ENCODE peak calls at places on chromosomes 11 and 22, in four cellular contexts. I, E, N and H are unnamed samples. For H3K9me3, the result is how much of the 10 kb centered on the place peaks cover.

GRCh38 chr11:117834068-117834810 is 9.7 kb upstream of the FXYD2 start:
- DNase-seq in E (no peak), I (no peak), N (no peak), H (no peak)

GRCh38 chr11:65471410-65471762 is 27.5 kb upstream of the MALAT1 start:
- DNase-seq in N (no peak), E (no peak), I (no peak), H (no peak)

GRCh38 chr11:96061730-96062524 is 138.0 kb upstream of the MTMR2 start:
- DNase-seq in E (peak), N (no peak), I (no peak), H (no peak)

GRCh38 chr11:76554767-76555166 is 109.9 kb downstream of the EMSY start:
- DNase-seq in E (no peak), I (no peak), N (no peak), H (no peak)

GRCh38 chr11:10388096-10388495 is 67.0 kb upstream of the AMPD3 start:
- DNase-seq in E (no peak), I (no peak), N (no peak), H (no peak)

GRCh38 chr11:115613004-115613403 is 108.8 kb upstream of the CADM1 start:
- DNase-seq in N (no peak), I (no peak), E (no peak), H (no peak)

GRCh38 chr11:29159552-29160465 is 857.0 kb downstream of the KCNA4 start:
- DNase-seq in E (peak), N (peak), I (peak), H (peak)

GRCh38 chr11:109320595-109320994 is 101.4 kb upstream of the C11orf87 start:
- DNase-seq in I (no peak), E (no peak), N (no peak), H (no peak)

GRCh38 chr22:23058063-23058462 is 12.3 kb upstream of the GNAZ start:
- DNase-seq in I (no peak), E (no peak), N (no peak), H (no peak)

GRCh38 chr11:46330887-46331652 is 16.2 kb upstream of the DGKZ start:
- DNase-seq in E (no peak), N (no peak), I (no peak), H (no peak)

GRCh38 chr11:20156280-20156875 is 3.9 kb downstream of the DBX1 start:
- DNase-seq in I (no peak), N (no peak), E (no peak), H (no peak)

GRCh38 chr11:8956860-8957259 is 7.4 kb downstream of the TMEM9B start:
- DNase-seq in E (no peak), N (no peak), I (no peak), H (no peak)

GRCh38 chr22:22050141-22050775 is 67.7 kb upstream of the TOP3B start:
- DNase-seq in E (no peak), N (no peak), I (no peak), H (no peak)

GRCh38 chr11:74366576-74366975 is 31.7 kb downstream of the PGM2L1 start:
- DNase-seq in E (no peak), N (no peak), I (no peak), H (no peak)

GRCh38 chr22:19921544-19922081 is 20.0 kb upstream of the COMT start:
- DNase-seq in I (no peak), E (no peak), N (no peak), H (no peak)

GRCh38 chr11:8235925-8236324 is 27.8 kb downstream of the LMO1 start:
- DNase-seq in N (no peak), E (no peak), I (no peak), H (no peak)

GRCh38 chr22:40463727-40464126 is 93.3 kb downstream of the SGSM3 start:
- DNase-seq in I (no peak), N (no peak), E (no peak), H (no peak)

GRCh38 chr11:123381817-123382554 is 48.1 kb upstream of the GRAMD1B start:
- DNase-seq in N (no peak), I (no peak), E (peak), H (no peak)

GRCh38 chr11:78291754-78292108 is 103.0 kb downstream of the USP35 start:
- DNase-seq in I (no peak), N (no peak), E (no peak), H (no peak)

GRCh38 chr11:84091212-84091986 is 805.2 kb upstream of the CCDC90B start:
- DNase-seq in E (no peak), N (no peak), I (no peak), H (no peak)

GRCh38 chr11:106231591-106231990 is 154.1 kb downstream of the AASDHPPT start:
- DNase-seq in N (no peak), I (no peak), E (no peak), H (no peak)

GRCh38 chr11:122100222-122101080 is 15.6 kb downstream of the BLID start:
- DNase-seq in E (no peak), N (no peak), I (peak), H (no peak)

GRCh38 chr11:35218956-35219355 is 80.0 kb downstream of the CD44 start:
- DNase-seq in E (no peak), I (peak), N (no peak), H (no peak)

GRCh38 chr11:34359548-34359891 is 1.7 kb upstream of the ABTB2 start:
- DNase-seq in N (no peak), E (no peak), I (no peak), H (no peak)

GRCh38 chr11:72439455-72439854 is 5.1 kb upstream of the CLPB start:
- DNase-seq in I (no peak), E (no peak), N (no peak), H (no peak)

GRCh38 chr11:17547051-17547577 is at the start of gene OTOG:
- DNase-seq in I (no peak), N (peak), E (no peak), H (no peak)

GRCh38 chr22:49586244-49586748 is 241.4 kb downstream of the BRD1 start:
- DNase-seq in I (no peak), N (no peak), E (no peak), H (peak)
- H3K9me3 ChIP-seq in I (half or more), N (under half), E (under half), H (under half)

GRCh38 chr11:40787243-40787642 is 672.2 kb downstream of the LRRC4C start:
- DNase-seq in N (no peak), I (no peak), E (no peak), H (no peak)
- H3K9me3 ChIP-seq in N (under half), I (under half), E (under half), H (under half)

DNA sequence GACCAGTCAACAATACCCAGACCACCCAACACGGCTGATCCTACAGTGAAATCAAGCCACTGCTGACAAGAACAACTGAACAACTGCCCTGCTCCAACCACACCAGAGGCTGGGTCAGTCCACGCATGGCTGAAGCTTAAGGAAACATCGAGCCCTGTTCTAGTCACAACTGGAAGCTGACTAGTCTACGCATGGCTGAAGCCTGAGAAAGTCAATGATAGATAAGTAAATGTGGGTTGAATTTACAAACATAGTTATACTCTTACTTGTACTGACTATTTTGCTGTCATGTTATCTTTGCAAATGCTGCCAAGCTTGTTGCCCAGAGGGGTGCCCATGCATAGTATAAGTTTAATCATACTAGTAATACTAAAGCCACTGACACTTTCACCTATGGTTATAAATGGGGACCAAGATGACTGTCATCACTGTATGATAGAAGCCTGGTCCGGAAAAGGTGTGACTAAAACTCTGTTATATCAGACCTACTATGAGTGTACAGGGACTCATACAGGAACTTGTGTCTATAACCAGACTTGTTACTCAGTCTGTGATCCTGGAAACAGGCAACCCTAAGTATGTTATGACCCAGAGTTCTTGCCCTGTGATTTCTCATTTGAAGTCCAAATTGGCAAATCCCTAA is 43.4 kb upstream of the GLYAT start:
- DNase-seq in E (no peak), N (no peak), I (no peak), H (no peak)
- H3K9me3 ChIP-seq in E (under half), N (under half), I (under half), H (under half)

GRCh38 chr22:49077036-49077393 is 750.7 kb downstream of the BRD1 start:
- DNase-seq in N (no peak), E (no peak), I (no peak), H (no peak)
- H3K9me3 ChIP-seq in N (under half), E (under half), I (half or more), H (under half)

DNA sequence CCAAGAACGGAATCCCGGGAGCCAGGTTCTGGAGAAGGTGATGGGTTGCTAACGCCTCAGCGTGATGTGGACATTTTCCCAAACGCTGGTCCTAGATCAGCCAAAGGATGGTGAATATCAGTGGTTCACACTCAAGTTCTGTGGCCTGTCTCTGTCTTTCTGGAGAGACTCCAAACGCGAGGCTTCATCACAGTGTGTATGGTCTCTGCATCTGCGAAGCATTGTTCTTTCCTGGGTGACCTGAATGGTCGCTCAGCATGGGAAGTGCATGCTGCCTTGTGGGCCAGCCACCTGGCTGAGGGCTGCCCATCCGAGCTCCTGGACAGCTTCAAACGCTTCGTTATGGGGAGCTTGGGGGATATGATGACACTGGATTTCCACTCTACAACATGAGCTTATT is 810.0 kb downstream of the TBC1D22A start:
- DNase-seq in I (no peak), N (no peak), E (no peak), H (no peak)
- H3K9me3 ChIP-seq in I (half or more), N (under half), E (under half), H (under half)

DNA sequence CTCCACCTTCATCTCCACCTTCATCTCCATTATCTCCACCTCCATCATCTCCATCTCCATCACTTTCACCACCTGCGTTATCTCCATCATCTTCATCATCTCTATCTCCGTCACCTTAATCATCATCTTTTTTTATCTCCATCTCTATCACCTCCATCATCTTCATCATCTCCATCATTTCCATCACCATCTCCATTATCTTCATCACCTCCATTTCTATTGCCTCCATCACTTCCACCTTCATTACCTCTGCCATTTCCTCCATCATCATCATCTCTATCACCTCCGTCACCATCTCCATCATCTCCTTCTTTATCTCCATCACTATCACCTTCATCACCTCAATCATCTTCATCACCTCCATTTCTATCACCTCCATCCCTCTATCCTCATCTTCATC is 573.5 kb downstream of the TBC1D22A start:
- DNase-seq in N (no peak), E (no peak), I (no peak), H (no peak)
- H3K9me3 ChIP-seq in N (under half), E (under half), I (under half), H (under half)

GRCh38 chr11:42299780-42300179 is 840.3 kb upstream of the LRRC4C start:
- DNase-seq in E (no peak), I (no peak), N (no peak), H (no peak)
- H3K9me3 ChIP-seq in E (under half), I (under half), N (under half), H (under half)

GRCh38 chr11:58867556-58867955 is 23.1 kb upstream of the GLYATL2 start:
- DNase-seq in I (no peak), E (no peak), N (no peak), H (no peak)

GRCh38 chr11:58861533-58861932 is 17.0 kb upstream of the GLYATL2 start:
- DNase-seq in E (no peak), N (no peak), I (no peak), H (no peak)

GRCh38 chr11:58864335-58864734 is 19.8 kb upstream of the GLYATL2 start:
- DNase-seq in N (no peak), I (no peak), E (no peak), H (no peak)

GRCh38 chr11:58866788-58867187 is 22.3 kb upstream of the GLYATL2 start:
- DNase-seq in I (no peak), N (no peak), E (no peak), H (no peak)

DNA sequence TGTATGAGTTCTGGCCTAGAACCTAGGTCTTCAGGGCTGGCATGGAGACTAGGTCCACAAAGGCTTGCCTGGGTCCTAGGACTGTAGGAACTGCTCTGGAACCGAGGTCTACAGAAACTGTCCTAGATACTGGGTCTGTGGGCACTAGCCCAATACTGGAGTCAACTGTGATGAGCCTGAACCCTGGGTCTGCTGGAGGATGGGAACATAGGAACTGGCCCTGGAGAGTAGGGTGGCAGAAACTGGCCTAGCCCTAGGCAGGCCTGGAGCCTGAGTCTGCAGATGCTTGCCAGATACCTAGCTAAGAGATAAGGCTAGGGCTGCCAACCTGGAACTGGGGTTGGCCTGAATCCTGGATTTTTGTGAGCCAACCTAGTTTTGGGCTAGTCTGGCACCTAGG is 19.2 kb upstream of the GLYATL2 start:
- DNase-seq in N (no peak), I (no peak), E (no peak), H (no peak)
- H3K9me3 ChIP-seq in N (under half), I (under half), E (under half), H (under half)

DNA sequence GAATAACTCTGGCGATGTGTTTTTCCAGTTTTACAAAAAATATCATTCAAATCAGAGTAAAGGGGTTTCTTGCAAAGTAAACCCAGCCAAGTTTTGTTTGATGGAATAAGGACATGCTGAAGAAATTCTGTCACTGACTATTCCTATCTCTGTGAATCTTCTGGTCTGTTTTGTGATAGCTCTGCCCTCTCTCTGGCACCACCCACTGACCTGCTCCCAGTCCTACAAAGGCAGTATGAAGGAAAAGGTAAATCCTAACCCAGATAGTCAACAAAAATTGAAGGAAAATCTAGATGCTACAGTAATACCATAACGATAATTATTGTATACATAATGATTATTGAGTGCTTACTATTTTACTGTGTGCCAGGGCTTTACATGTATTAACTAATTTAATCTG is 76.3 kb upstream of the TP53AIP1 start:
- DNase-seq in N (no peak), I (no peak), E (no peak), H (no peak)
- H3K9me3 ChIP-seq in N (under half), I (under half), E (under half), H (under half)

DNA sequence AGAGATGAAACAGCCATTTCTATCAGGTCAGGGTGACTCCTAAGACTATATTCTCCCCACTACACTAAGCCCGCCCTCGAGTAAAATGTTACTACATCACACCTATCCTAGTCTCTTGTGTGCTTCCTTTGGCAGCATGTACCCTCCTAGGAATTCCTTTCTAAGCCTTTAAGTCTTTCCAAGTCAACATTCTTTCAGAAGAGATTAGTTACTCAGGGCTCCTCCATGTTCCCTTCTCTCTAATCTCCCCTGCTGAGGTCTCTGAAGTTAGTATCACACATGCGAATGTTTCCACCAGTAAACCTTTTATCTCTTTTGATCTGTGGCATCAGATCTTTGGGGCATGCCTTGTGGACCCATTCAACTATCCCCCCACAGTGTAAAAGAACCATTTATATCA is 873.7 kb upstream of the FAT3 start:
- DNase-seq in N (no peak), E (no peak), I (no peak), H (no peak)
- H3K9me3 ChIP-seq in N (under half), E (under half), I (under half), H (under half)